ENCODE peak calls at places on chromosomes 11 and 22, in four cellular contexts. M is H1, O is K562, J is HepG2. X is an unnamed sample.

GRCh38 chr11:108916290-108916689 is 251.4 kb downstream of the DDX10 start:
- DNase-seq in M (no peak), O (no peak), J (no peak), X (no peak)

GRCh38 chr11:199782-200181 is 6.9 kb downstream of the SCGB1C1 start:
- DNase-seq in M (no peak), O (peak), J (no peak), X (no peak)

GRCh38 chr11:107953506-107953905 is 25.3 kb downstream of the RAB39A start:
- DNase-seq in M (no peak), O (no peak), J (no peak), X (no peak)

GRCh38 chr11:63583288-63583687 is 20.1 kb upstream of the PLAAT2 start:
- DNase-seq in M (no peak), O (no peak), J (peak), X (no peak)

GRCh38 chr22:38353701-38354100 is 36.5 kb upstream of the CSNK1E start:
- DNase-seq in M (no peak), O (no peak), J (no peak), X (no peak)

GRCh38 chr11:66720223-66720898 is 8.7 kb downstream of the SPTBN2 start:
- DNase-seq in M (peak), O (peak), J (peak), X (peak)

GRCh38 chr22:39560127-39560526 is 10.4 kb upstream of the CACNA1I start:
- DNase-seq in M (no peak), O (no peak), J (no peak), X (no peak)

GRCh38 chr11:91639359-91639758 is 585.3 kb upstream of the FAT3 start:
- DNase-seq in M (no peak), O (no peak), J (no peak), X (no peak)

GRCh38 chr22:23452231-23453010 is 127.7 kb downstream of the IGLL1 start:
- DNase-seq in M (no peak), O (no peak), J (no peak), X (no peak)

DNA sequence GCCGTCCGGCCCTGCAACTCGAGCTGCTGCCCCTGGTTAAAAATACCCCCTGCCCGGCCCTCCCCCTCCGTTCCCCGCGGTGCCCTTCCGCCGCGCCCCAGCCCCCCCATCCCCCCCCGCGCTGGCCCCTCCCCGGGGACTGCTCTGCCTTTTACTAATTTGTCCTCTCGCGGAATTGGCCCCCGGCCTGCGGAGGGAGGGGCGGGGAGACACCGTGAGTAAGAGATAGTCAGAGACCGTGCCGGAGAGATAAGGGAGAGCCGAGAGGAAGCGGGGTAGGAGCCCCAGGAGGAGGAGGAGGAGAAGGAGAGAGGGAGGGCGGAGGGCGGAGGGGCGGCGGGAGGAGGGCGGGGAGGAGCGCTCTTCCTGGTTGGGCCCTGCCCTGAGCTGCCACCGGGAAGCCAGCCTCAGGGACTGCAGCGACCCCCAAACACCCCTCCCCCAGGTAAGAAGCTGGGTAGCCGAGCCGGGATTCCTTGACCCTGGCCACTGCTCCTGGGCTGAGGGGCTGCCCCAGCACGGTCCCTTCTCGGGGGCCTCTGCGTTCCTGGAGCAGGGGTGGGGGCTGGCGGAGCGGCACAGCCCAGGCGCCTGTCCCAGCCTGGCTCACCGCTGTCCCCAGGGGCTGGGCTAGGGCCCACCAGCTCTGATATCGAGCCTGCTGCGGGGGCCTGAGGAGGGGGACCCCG is at the start of gene CAPN1:
- DNase-seq in M (no peak), O (peak), J (peak), X (peak)
- TF ChIP-seq POLR2AphosphoS5 in M (no peak), O (peak), J (peak), X (no peak)

DNA sequence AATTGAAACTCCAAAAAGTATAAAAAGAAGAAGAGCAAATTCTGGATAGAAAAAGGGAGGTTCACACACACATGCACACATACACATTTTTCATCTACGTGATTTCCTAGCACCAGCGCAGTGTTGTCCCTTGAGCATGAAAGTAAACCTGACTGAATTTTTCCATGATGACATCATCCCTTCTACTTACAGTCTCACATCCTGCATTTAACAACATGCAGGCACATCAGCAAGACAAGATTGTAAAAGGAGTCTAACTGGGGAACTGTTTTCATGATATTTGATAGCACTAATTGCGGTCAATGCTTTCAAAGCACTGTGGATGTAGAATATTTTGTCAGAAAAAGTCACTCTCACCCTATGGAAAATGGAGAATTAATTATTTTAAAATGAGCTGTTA is 36.6 kb downstream of the GAS2 start:
- DNase-seq in M (no peak), O (no peak), J (peak), X (no peak)
- TF ChIP-seq GABPA in M (no peak), O (no peak), J (no peak), X (no peak)

GRCh38 chr11:8807544-8808225 is 103.3 kb upstream of the AKIP1 start:
- DNase-seq in M (no peak), O (no peak), J (no peak), X (no peak)
- TF ChIP-seq POLR2AphosphoS5 in M (no peak), O (no peak), J (no peak), X (no peak)

GRCh38 chr11:69089258-69089657 is 40.5 kb downstream of the TPCN2 start:
- DNase-seq in M (no peak), O (peak), J (no peak), X (no peak)

GRCh38 chr11:69094111-69094914 is 45.6 kb downstream of the TPCN2 start:
- DNase-seq in M (no peak), O (no peak), J (no peak), X (no peak)

GRCh38 chr11:69092263-69092662 is 43.5 kb downstream of the TPCN2 start:
- DNase-seq in M (no peak), O (no peak), J (no peak), X (no peak)

GRCh38 chr11:69093106-69093505 is 44.4 kb downstream of the TPCN2 start:
- DNase-seq in M (no peak), O (no peak), J (no peak), X (no peak)

DNA sequence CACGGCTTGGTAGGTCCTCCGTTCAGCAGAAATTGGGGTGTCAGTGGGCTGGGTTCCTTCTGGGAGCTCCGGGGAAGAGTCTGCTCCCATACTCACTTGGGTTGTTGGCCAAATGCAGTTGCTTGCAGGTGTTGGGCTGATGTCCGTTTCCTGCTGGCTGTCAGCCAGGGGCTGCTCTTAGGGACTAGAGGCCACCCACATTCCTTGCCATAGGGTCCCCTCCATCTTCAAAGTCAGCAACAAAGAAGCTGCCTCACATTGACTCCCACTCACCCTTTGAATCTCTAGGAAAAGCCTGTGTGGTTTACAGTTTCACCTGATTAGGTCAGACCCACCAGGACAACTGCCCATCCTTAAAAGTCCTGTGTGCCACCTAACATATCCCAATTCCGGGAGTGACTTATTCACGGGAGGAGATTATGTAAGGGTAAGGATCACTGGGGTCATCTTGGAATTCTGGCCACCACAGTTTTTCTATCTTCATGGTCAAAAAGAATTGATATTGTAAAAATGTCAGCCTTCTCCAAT is 43.0 kb downstream of the TPCN2 start:
- DNase-seq in M (no peak), O (no peak), J (no peak), X (no peak)
- TF ChIP-seq GABPA in M (no peak), O (no peak), J (no peak), X (no peak)

GRCh38 chr11:34600339-34601084 is 20.4 kb upstream of the EHF start:
- DNase-seq in M (no peak), O (peak), J (peak), X (no peak)
- TF ChIP-seq POLR2AphosphoS5 in M (no peak), O (peak), J (peak), X (no peak)